ENCODE peak calls at places on chromosomes 13 and 19, in ten cellular contexts. One of them, this sample, is unnamed.

GRCh38 chr19:18780631-18781030 is 10.5 kb downstream of the COMP start:
- DNase-seq in T-cell: no peak
- DNase-seq in amniotic stem cell: no peak
- DNase-seq in stimulated activated CD4-positive, alpha-beta T cell treated with anti-CD3 and anti-CD28 coated beads, TNF-alpha, amount 100 ng/mL, for 24 hours: no peak
- DNase-seq in naive B cell: no peak
- DNase-seq in endodermal cell: peak
- DNase-seq in CD4-positive, alpha-beta memory T cell: no peak
- DNase-seq in A549: no peak
- DNase-seq in activated CD4-positive, alpha-beta T cell treated with anti-CD3 and anti-CD28 coated beads, Interleukin-2, amount 10 ng/mL, durations not matched to agents 7 days and 5 days: no peak
- DNase-seq in DND-41: no peak
- DNase-seq in this sample: peak

GRCh38 chr19:10503002-10503789 is at the start of gene KEAP1:
- DNase-seq in T-cell: peak
- DNase-seq in amniotic stem cell: no peak
- DNase-seq in stimulated activated CD4-positive, alpha-beta T cell treated with anti-CD3 and anti-CD28 coated beads, TNF-alpha, amount 100 ng/mL, for 24 hours: no peak
- DNase-seq in naive B cell: no peak
- DNase-seq in endodermal cell: peak
- DNase-seq in CD4-positive, alpha-beta memory T cell: no peak
- DNase-seq in A549: peak
- DNase-seq in activated CD4-positive, alpha-beta T cell treated with anti-CD3 and anti-CD28 coated beads, Interleukin-2, amount 10 ng/mL, durations not matched to agents 7 days and 5 days: peak
- DNase-seq in DND-41: peak
- DNase-seq in this sample: peak

GRCh38 chr13:112679932-112680677 is 9.7 kb upstream of the ATP11A start:
- DNase-seq in T-cell: no peak
- DNase-seq in amniotic stem cell: no peak
- DNase-seq in stimulated activated CD4-positive, alpha-beta T cell treated with anti-CD3 and anti-CD28 coated beads, TNF-alpha, amount 100 ng/mL, for 24 hours: no peak
- DNase-seq in naive B cell: no peak
- DNase-seq in endodermal cell: peak
- DNase-seq in CD4-positive, alpha-beta memory T cell: no peak
- DNase-seq in A549: no peak
- DNase-seq in activated CD4-positive, alpha-beta T cell treated with anti-CD3 and anti-CD28 coated beads, Interleukin-2, amount 10 ng/mL, durations not matched to agents 7 days and 5 days: no peak
- DNase-seq in DND-41: no peak
- DNase-seq in this sample: no peak

GRCh38 chr13:114063545-114064515 is 68.6 kb downstream of the RASA3 start:
- DNase-seq in T-cell: peak
- DNase-seq in amniotic stem cell: no peak
- DNase-seq in stimulated activated CD4-positive, alpha-beta T cell treated with anti-CD3 and anti-CD28 coated beads, TNF-alpha, amount 100 ng/mL, for 24 hours: no peak
- DNase-seq in naive B cell: no peak
- DNase-seq in endodermal cell: no peak
- DNase-seq in CD4-positive, alpha-beta memory T cell: no peak
- DNase-seq in A549: no peak
- DNase-seq in activated CD4-positive, alpha-beta T cell treated with anti-CD3 and anti-CD28 coated beads, Interleukin-2, amount 10 ng/mL, durations not matched to agents 7 days and 5 days: peak
- DNase-seq in DND-41: no peak
- DNase-seq in this sample: peak

GRCh38 chr13:79448413-79448812 is 32.5 kb upstream of the NDFIP2 start:
- DNase-seq in T-cell: no peak
- DNase-seq in amniotic stem cell: no peak
- DNase-seq in stimulated activated CD4-positive, alpha-beta T cell treated with anti-CD3 and anti-CD28 coated beads, TNF-alpha, amount 100 ng/mL, for 24 hours: no peak
- DNase-seq in naive B cell: no peak
- DNase-seq in endodermal cell: no peak
- DNase-seq in CD4-positive, alpha-beta memory T cell: no peak
- DNase-seq in A549: no peak
- DNase-seq in activated CD4-positive, alpha-beta T cell treated with anti-CD3 and anti-CD28 coated beads, Interleukin-2, amount 10 ng/mL, durations not matched to agents 7 days and 5 days: peak
- DNase-seq in DND-41: peak
- DNase-seq in this sample: no peak

GRCh38 chr13:96967248-96967745 is 27.0 kb downstream of the OXGR1 start:
- DNase-seq in T-cell: no peak
- DNase-seq in amniotic stem cell: peak
- DNase-seq in stimulated activated CD4-positive, alpha-beta T cell treated with anti-CD3 and anti-CD28 coated beads, TNF-alpha, amount 100 ng/mL, for 24 hours: no peak
- DNase-seq in naive B cell: no peak
- DNase-seq in endodermal cell: peak
- DNase-seq in CD4-positive, alpha-beta memory T cell: no peak
- DNase-seq in A549: no peak
- DNase-seq in activated CD4-positive, alpha-beta T cell treated with anti-CD3 and anti-CD28 coated beads, Interleukin-2, amount 10 ng/mL, durations not matched to agents 7 days and 5 days: no peak
- DNase-seq in DND-41: no peak
- DNase-seq in this sample: no peak

GRCh38 chr19:41868989-41869300 is 8.1 kb upstream of the CD79A start:
- DNase-seq in T-cell: no peak
- DNase-seq in amniotic stem cell: no peak
- DNase-seq in stimulated activated CD4-positive, alpha-beta T cell treated with anti-CD3 and anti-CD28 coated beads, TNF-alpha, amount 100 ng/mL, for 24 hours: no peak
- DNase-seq in naive B cell: no peak
- DNase-seq in endodermal cell: no peak
- DNase-seq in CD4-positive, alpha-beta memory T cell: no peak
- DNase-seq in A549: no peak
- DNase-seq in activated CD4-positive, alpha-beta T cell treated with anti-CD3 and anti-CD28 coated beads, Interleukin-2, amount 10 ng/mL, durations not matched to agents 7 days and 5 days: no peak
- DNase-seq in DND-41: no peak
- DNase-seq in this sample: no peak

GRCh38 chr19:42433503-42434260 is 6.5 kb upstream of the LIPE start:
- DNase-seq in T-cell: peak
- DNase-seq in amniotic stem cell: no peak
- DNase-seq in stimulated activated CD4-positive, alpha-beta T cell treated with anti-CD3 and anti-CD28 coated beads, TNF-alpha, amount 100 ng/mL, for 24 hours: peak
- DNase-seq in naive B cell: peak
- DNase-seq in endodermal cell: peak
- DNase-seq in CD4-positive, alpha-beta memory T cell: peak
- DNase-seq in A549: peak
- DNase-seq in activated CD4-positive, alpha-beta T cell treated with anti-CD3 and anti-CD28 coated beads, Interleukin-2, amount 10 ng/mL, durations not matched to agents 7 days and 5 days: peak
- DNase-seq in DND-41: peak
- DNase-seq in this sample: peak

GRCh38 chr19:20182232-20182785 is 15.3 kb downstream of the ZNF486 start:
- DNase-seq in T-cell: no peak
- DNase-seq in amniotic stem cell: no peak
- DNase-seq in stimulated activated CD4-positive, alpha-beta T cell treated with anti-CD3 and anti-CD28 coated beads, TNF-alpha, amount 100 ng/mL, for 24 hours: no peak
- DNase-seq in naive B cell: no peak
- DNase-seq in endodermal cell: no peak
- DNase-seq in CD4-positive, alpha-beta memory T cell: no peak
- DNase-seq in A549: no peak
- DNase-seq in activated CD4-positive, alpha-beta T cell treated with anti-CD3 and anti-CD28 coated beads, Interleukin-2, amount 10 ng/mL, durations not matched to agents 7 days and 5 days: no peak
- DNase-seq in DND-41: no peak
- DNase-seq in this sample: no peak

GRCh38 chr13:84896128-84896527 is 903.1 kb downstream of the SLITRK6 start:
- DNase-seq in T-cell: no peak
- DNase-seq in amniotic stem cell: peak
- DNase-seq in stimulated activated CD4-positive, alpha-beta T cell treated with anti-CD3 and anti-CD28 coated beads, TNF-alpha, amount 100 ng/mL, for 24 hours: no peak
- DNase-seq in naive B cell: peak
- DNase-seq in endodermal cell: peak
- DNase-seq in CD4-positive, alpha-beta memory T cell: peak
- DNase-seq in A549: no peak
- DNase-seq in activated CD4-positive, alpha-beta T cell treated with anti-CD3 and anti-CD28 coated beads, Interleukin-2, amount 10 ng/mL, durations not matched to agents 7 days and 5 days: peak
- DNase-seq in DND-41: peak
- DNase-seq in this sample: no peak

GRCh38 chr13:101455863-101456262 is 3.4 kb downstream of the ITGBL1 start:
- DNase-seq in T-cell: no peak
- DNase-seq in amniotic stem cell: peak
- DNase-seq in stimulated activated CD4-positive, alpha-beta T cell treated with anti-CD3 and anti-CD28 coated beads, TNF-alpha, amount 100 ng/mL, for 24 hours: no peak
- DNase-seq in naive B cell: no peak
- DNase-seq in endodermal cell: no peak
- DNase-seq in CD4-positive, alpha-beta memory T cell: no peak
- DNase-seq in A549: peak
- DNase-seq in activated CD4-positive, alpha-beta T cell treated with anti-CD3 and anti-CD28 coated beads, Interleukin-2, amount 10 ng/mL, durations not matched to agents 7 days and 5 days: no peak
- DNase-seq in DND-41: no peak
- DNase-seq in this sample: no peak

GRCh38 chr19:47542030-47542475 is 27.2 kb upstream of the NAPA start:
- DNase-seq in T-cell: no peak
- DNase-seq in amniotic stem cell: no peak
- DNase-seq in stimulated activated CD4-positive, alpha-beta T cell treated with anti-CD3 and anti-CD28 coated beads, TNF-alpha, amount 100 ng/mL, for 24 hours: no peak
- DNase-seq in naive B cell: no peak
- DNase-seq in endodermal cell: no peak
- DNase-seq in CD4-positive, alpha-beta memory T cell: no peak
- DNase-seq in A549: no peak
- DNase-seq in activated CD4-positive, alpha-beta T cell treated with anti-CD3 and anti-CD28 coated beads, Interleukin-2, amount 10 ng/mL, durations not matched to agents 7 days and 5 days: no peak
- DNase-seq in DND-41: no peak
- DNase-seq in this sample: no peak

GRCh38 chr13:99406799-99407201 is 94.5 kb upstream of the TM9SF2 start:
- DNase-seq in T-cell: no peak
- DNase-seq in amniotic stem cell: no peak
- DNase-seq in stimulated activated CD4-positive, alpha-beta T cell treated with anti-CD3 and anti-CD28 coated beads, TNF-alpha, amount 100 ng/mL, for 24 hours: no peak
- DNase-seq in naive B cell: no peak
- DNase-seq in endodermal cell: no peak
- DNase-seq in CD4-positive, alpha-beta memory T cell: no peak
- DNase-seq in A549: no peak
- DNase-seq in activated CD4-positive, alpha-beta T cell treated with anti-CD3 and anti-CD28 coated beads, Interleukin-2, amount 10 ng/mL, durations not matched to agents 7 days and 5 days: no peak
- DNase-seq in DND-41: no peak
- DNase-seq in this sample: no peak

GRCh38 chr13:23510544-23510916 is 59.7 kb upstream of the TNFRSF19 start:
- DNase-seq in T-cell: no peak
- DNase-seq in amniotic stem cell: no peak
- DNase-seq in stimulated activated CD4-positive, alpha-beta T cell treated with anti-CD3 and anti-CD28 coated beads, TNF-alpha, amount 100 ng/mL, for 24 hours: no peak
- DNase-seq in naive B cell: no peak
- DNase-seq in endodermal cell: no peak
- DNase-seq in CD4-positive, alpha-beta memory T cell: no peak
- DNase-seq in A549: no peak
- DNase-seq in activated CD4-positive, alpha-beta T cell treated with anti-CD3 and anti-CD28 coated beads, Interleukin-2, amount 10 ng/mL, durations not matched to agents 7 days and 5 days: no peak
- DNase-seq in DND-41: no peak
- DNase-seq in this sample: no peak

GRCh38 chr19:44024900-44025216 is 321 bp upstream of the ZNF222 start:
- DNase-seq in T-cell: no peak
- DNase-seq in amniotic stem cell: no peak
- DNase-seq in stimulated activated CD4-positive, alpha-beta T cell treated with anti-CD3 and anti-CD28 coated beads, TNF-alpha, amount 100 ng/mL, for 24 hours: no peak
- DNase-seq in naive B cell: no peak
- DNase-seq in endodermal cell: no peak
- DNase-seq in CD4-positive, alpha-beta memory T cell: no peak
- DNase-seq in A549: no peak
- DNase-seq in activated CD4-positive, alpha-beta T cell treated with anti-CD3 and anti-CD28 coated beads, Interleukin-2, amount 10 ng/mL, durations not matched to agents 7 days and 5 days: no peak
- DNase-seq in DND-41: no peak
- DNase-seq in this sample: no peak

GRCh38 chr19:53521373-53522202 is 16.4 kb upstream of the ZNF331 start:
- DNase-seq in T-cell: no peak
- DNase-seq in amniotic stem cell: no peak
- DNase-seq in stimulated activated CD4-positive, alpha-beta T cell treated with anti-CD3 and anti-CD28 coated beads, TNF-alpha, amount 100 ng/mL, for 24 hours: no peak
- DNase-seq in naive B cell: peak
- DNase-seq in endodermal cell: no peak
- DNase-seq in CD4-positive, alpha-beta memory T cell: no peak
- DNase-seq in A549: no peak
- DNase-seq in activated CD4-positive, alpha-beta T cell treated with anti-CD3 and anti-CD28 coated beads, Interleukin-2, amount 10 ng/mL, durations not matched to agents 7 days and 5 days: no peak
- DNase-seq in DND-41: no peak
- DNase-seq in this sample: no peak

GRCh38 chr13:111947026-111947810 is 119.7 kb upstream of the SOX1 start:
- DNase-seq in T-cell: no peak
- DNase-seq in amniotic stem cell: no peak
- DNase-seq in stimulated activated CD4-positive, alpha-beta T cell treated with anti-CD3 and anti-CD28 coated beads, TNF-alpha, amount 100 ng/mL, for 24 hours: no peak
- DNase-seq in naive B cell: no peak
- DNase-seq in endodermal cell: no peak
- DNase-seq in CD4-positive, alpha-beta memory T cell: no peak
- DNase-seq in A549: no peak
- DNase-seq in activated CD4-positive, alpha-beta T cell treated with anti-CD3 and anti-CD28 coated beads, Interleukin-2, amount 10 ng/mL, durations not matched to agents 7 days and 5 days: no peak
- DNase-seq in DND-41: no peak
- DNase-seq in this sample: no peak

GRCh38 chr13:33284016-33284415 is 1.5 kb downstream of the STARD13 start:
- DNase-seq in T-cell: no peak
- DNase-seq in amniotic stem cell: no peak
- DNase-seq in stimulated activated CD4-positive, alpha-beta T cell treated with anti-CD3 and anti-CD28 coated beads, TNF-alpha, amount 100 ng/mL, for 24 hours: no peak
- DNase-seq in naive B cell: no peak
- DNase-seq in endodermal cell: no peak
- DNase-seq in CD4-positive, alpha-beta memory T cell: no peak
- DNase-seq in A549: no peak
- DNase-seq in activated CD4-positive, alpha-beta T cell treated with anti-CD3 and anti-CD28 coated beads, Interleukin-2, amount 10 ng/mL, durations not matched to agents 7 days and 5 days: no peak
- DNase-seq in DND-41: no peak
- DNase-seq in this sample: no peak

GRCh38 chr19:20423381-20424207 is 142.0 kb downstream of the ZNF737 start:
- DNase-seq in T-cell: peak
- DNase-seq in amniotic stem cell: no peak
- DNase-seq in stimulated activated CD4-positive, alpha-beta T cell treated with anti-CD3 and anti-CD28 coated beads, TNF-alpha, amount 100 ng/mL, for 24 hours: no peak
- DNase-seq in naive B cell: peak
- DNase-seq in endodermal cell: peak
- DNase-seq in CD4-positive, alpha-beta memory T cell: peak
- DNase-seq in A549: no peak
- DNase-seq in activated CD4-positive, alpha-beta T cell treated with anti-CD3 and anti-CD28 coated beads, Interleukin-2, amount 10 ng/mL, durations not matched to agents 7 days and 5 days: peak
- DNase-seq in DND-41: peak
- DNase-seq in this sample: peak

GRCh38 chr19:16363852-16364230 is 39.2 kb downstream of the KLF2 start:
- DNase-seq in T-cell: no peak
- DNase-seq in amniotic stem cell: no peak
- DNase-seq in stimulated activated CD4-positive, alpha-beta T cell treated with anti-CD3 and anti-CD28 coated beads, TNF-alpha, amount 100 ng/mL, for 24 hours: no peak
- DNase-seq in naive B cell: no peak
- DNase-seq in endodermal cell: no peak
- DNase-seq in CD4-positive, alpha-beta memory T cell: no peak
- DNase-seq in A549: no peak
- DNase-seq in activated CD4-positive, alpha-beta T cell treated with anti-CD3 and anti-CD28 coated beads, Interleukin-2, amount 10 ng/mL, durations not matched to agents 7 days and 5 days: no peak
- DNase-seq in DND-41: no peak
- DNase-seq in this sample: no peak

GRCh38 chr13:48853381-48854102 is 122.2 kb upstream of the FNDC3A start:
- DNase-seq in T-cell: no peak
- DNase-seq in amniotic stem cell: no peak
- DNase-seq in stimulated activated CD4-positive, alpha-beta T cell treated with anti-CD3 and anti-CD28 coated beads, TNF-alpha, amount 100 ng/mL, for 24 hours: peak
- DNase-seq in naive B cell: no peak
- DNase-seq in endodermal cell: no peak
- DNase-seq in CD4-positive, alpha-beta memory T cell: no peak
- DNase-seq in A549: no peak
- DNase-seq in activated CD4-positive, alpha-beta T cell treated with anti-CD3 and anti-CD28 coated beads, Interleukin-2, amount 10 ng/mL, durations not matched to agents 7 days and 5 days: no peak
- DNase-seq in DND-41: no peak
- DNase-seq in this sample: no peak

GRCh38 chr19:10286803-10287737 is at the start of gene ICAM4:
- DNase-seq in T-cell: peak
- DNase-seq in amniotic stem cell: no peak
- DNase-seq in stimulated activated CD4-positive, alpha-beta T cell treated with anti-CD3 and anti-CD28 coated beads, TNF-alpha, amount 100 ng/mL, for 24 hours: no peak
- DNase-seq in naive B cell: no peak
- DNase-seq in endodermal cell: peak
- DNase-seq in CD4-positive, alpha-beta memory T cell: no peak
- DNase-seq in A549: no peak
- DNase-seq in activated CD4-positive, alpha-beta T cell treated with anti-CD3 and anti-CD28 coated beads, Interleukin-2, amount 10 ng/mL, durations not matched to agents 7 days and 5 days: peak
- DNase-seq in DND-41: peak
- DNase-seq in this sample: peak

This sample was measured in left lung.